ENCODE peak calls at places on chromosomes 11 and 22, in eight cellular contexts. Y is left lobe of liver, W is HEK293T, B is psoas muscle, L is GM12865, T is NB4, N is germinal center, G is astrocyte. H is an unnamed sample.

GRCh38 chr22:29478326-29479276 is 1.4 kb upstream of the NEFH start:
- DNase-seq in Y (no peak), W (peak), B (no peak), L (no peak), T (peak), N (no peak), G (no peak), H (no peak)

GRCh38 chr11:123191939-123192338 is 3.1 kb downstream of the CLMP start:
- DNase-seq in Y (no peak), W (no peak), B (no peak), L (no peak), T (no peak), N (no peak), G (no peak), H (no peak)

GRCh38 chr22:50305658-50306566 is 1.5 kb downstream of the PLXNB2 start:
- DNase-seq in Y (peak), W (no peak), B (peak), L (peak), T (peak), N (peak), G (peak), H (no peak)

GRCh38 chr11:70910835-70911234 is 341.5 kb downstream of the SHANK2 start:
- DNase-seq in Y (no peak), W (no peak), B (no peak), L (no peak), T (no peak), N (no peak), G (no peak), H (no peak)

GRCh38 chr11:3723014-3723708 is 52.0 kb upstream of the CHRNA10 start:
- DNase-seq in Y (no peak), W (no peak), B (no peak), L (no peak), T (peak), N (no peak), G (peak), H (no peak)

GRCh38 chr11:34501500-34501899 is 12.1 kb downstream of the ELF5 start:
- DNase-seq in Y (peak), W (no peak), B (peak), L (peak), T (peak), N (no peak), G (peak), H (no peak)

GRCh38 chr11:29333993-29334780 is 682.6 kb downstream of the KCNA4 start:
- DNase-seq in Y (no peak), W (peak), B (no peak), L (peak), T (peak), N (no peak), G (peak), H (no peak)

GRCh38 chr22:27387561-27387960 is 414.0 kb downstream of the MN1 start:
- DNase-seq in Y (peak), W (no peak), B (no peak), L (no peak), T (no peak), N (no peak), G (no peak), H (no peak)

GRCh38 chr11:106442032-106442431 is 364.6 kb downstream of the AASDHPPT start:
- DNase-seq in Y (no peak), W (no peak), B (no peak), L (no peak), T (no peak), N (no peak), G (no peak), H (no peak)

GRCh38 chr11:3932698-3933097 is 77.2 kb downstream of the STIM1 start:
- DNase-seq in Y (no peak), W (no peak), B (no peak), L (no peak), T (no peak), N (no peak), G (no peak), H (no peak)

GRCh38 chr11:74012072-74012809 is 3.4 kb upstream of the UCP3 start:
- DNase-seq in Y (no peak), W (no peak), B (no peak), L (no peak), T (no peak), N (no peak), G (no peak), H (no peak)

GRCh38 chr22:50269573-50270301 is 443 bp downstream of the MAPK11 start:
- DNase-seq in Y (no peak), W (no peak), B (no peak), L (peak), T (peak), N (no peak), G (peak), H (no peak)

GRCh38 chr11:65505434-65506315 is 6.8 kb downstream of the MALAT1 start:
- DNase-seq in Y (no peak), W (no peak), B (no peak), L (peak), T (peak), N (no peak), G (peak), H (no peak)

GRCh38 chr22:45105281-45105700 is 58.4 kb upstream of the NUP50 start:
- DNase-seq in Y (no peak), W (no peak), B (no peak), L (no peak), T (no peak), N (no peak), G (peak), H (no peak)

GRCh38 chr11:68386331-68386978 is 74.1 kb downstream of the LRP5 start:
- DNase-seq in Y (peak), W (no peak), B (no peak), L (no peak), T (peak), N (no peak), G (no peak), H (no peak)

GRCh38 chr11:93166867-93167266 is 30.9 kb downstream of the SLC36A4 start:
- DNase-seq in Y (no peak), W (no peak), B (no peak), L (peak), T (peak), N (no peak), G (no peak), H (no peak)

GRCh38 chr11:55658031-55658573 is 3.9 kb upstream of the OR4C6 start:
- DNase-seq in Y (no peak), W (no peak), B (no peak), L (peak), T (peak), N (no peak), G (no peak), H (no peak)

GRCh38 chr11:35943761-35944502 is at the start of gene LDLRAD3:
- DNase-seq in Y (peak), W (peak), B (peak), L (peak), T (peak), N (peak), G (peak), H (no peak)

GRCh38 chr11:64603411-64604110 is 12.5 kb downstream of the SLC22A12 start:
- DNase-seq in Y (no peak), W (no peak), B (no peak), L (no peak), T (no peak), N (no peak), G (no peak), H (no peak)

GRCh38 chr11:9065614-9066431 is 25.6 kb downstream of the SCUBE2 start:
- DNase-seq in Y (no peak), W (no peak), B (no peak), L (no peak), T (no peak), N (no peak), G (no peak), H (no peak)

GRCh38 chr11:94147433-94147845 is 18.8 kb downstream of the PANX1 start:
- DNase-seq in Y (no peak), W (no peak), B (no peak), L (no peak), T (peak), N (no peak), G (no peak), H (no peak)

GRCh38 chr11:116211166-116211565 is 561.6 kb downstream of the BUD13 start:
- DNase-seq in Y (no peak), W (no peak), B (no peak), L (no peak), T (no peak), N (no peak), G (no peak), H (no peak)

GRCh38 chr22:36352775-36353507 is 34.8 kb downstream of the MYH9 start:
- DNase-seq in Y (peak), W (no peak), B (peak), L (no peak), T (no peak), N (no peak), G (peak), H (no peak)

GRCh38 chr22:40036591-40037225 is 42.0 kb downstream of the FAM83F start:
- DNase-seq in Y (peak), W (peak), B (peak), L (peak), T (peak), N (peak), G (peak), H (peak)

GRCh38 chr22:46604306-46604690 is 15.9 kb upstream of the GRAMD4 start:
- DNase-seq in Y (no peak), W (no peak), B (peak), L (peak), T (peak), N (no peak), G (no peak), H (no peak)

GRCh38 chr11:70270877-70271634 is 566 bp downstream of the PPFIA1 start:
- DNase-seq in Y (peak), W (peak), B (peak), L (peak), T (peak), N (peak), G (peak), H (peak)

GRCh38 chr22:46078241-46079092 is 71.9 kb upstream of the PPARA start:
- DNase-seq in Y (peak), W (no peak), B (peak), L (no peak), T (no peak), N (no peak), G (peak), H (no peak)

GRCh38 chr22:41401781-41402648 is 20.3 kb downstream of the TEF start:
- DNase-seq in Y (peak), W (no peak), B (peak), L (no peak), T (no peak), N (no peak), G (no peak), H (no peak)

GRCh38 chr22:34966980-34967379 is 99.0 kb upstream of the ISX start:
- DNase-seq in Y (no peak), W (no peak), B (no peak), L (no peak), T (no peak), N (no peak), G (peak), H (no peak)

GRCh38 chr11:8834379-8834778 is 76.6 kb upstream of the AKIP1 start:
- DNase-seq in Y (peak), W (no peak), B (no peak), L (no peak), T (no peak), N (no peak), G (no peak), H (no peak)

GRCh38 chr22:20552450-20552894 is 45.1 kb downstream of the MED15 start:
- DNase-seq in Y (no peak), W (no peak), B (peak), L (no peak), T (no peak), N (no peak), G (no peak), H (no peak)

GRCh38 chr11:75100314-75100713 is 3.6 kb upstream of the OR2AT4 start:
- DNase-seq in Y (no peak), W (no peak), B (no peak), L (peak), T (peak), N (no peak), G (peak), H (no peak)

GRCh38 chr11:79253280-79253679 is 187.6 kb downstream of the TENM4 start:
- DNase-seq in Y (no peak), W (no peak), B (no peak), L (no peak), T (no peak), N (no peak), G (no peak), H (no peak)

GRCh38 chr11:115843116-115843515 is 338.9 kb upstream of the CADM1 start:
- DNase-seq in Y (no peak), W (no peak), B (no peak), L (no peak), T (no peak), N (no peak), G (no peak), H (no peak)

GRCh38 chr11:130535530-130535929 is 87.1 kb downstream of the ADAMTS15 start:
- DNase-seq in Y (no peak), W (no peak), B (no peak), L (no peak), T (no peak), N (no peak), G (no peak), H (no peak)

GRCh38 chr11:87878373-87878779 is 296.9 kb downstream of the RAB38 start:
- DNase-seq in Y (no peak), W (peak), B (no peak), L (peak), T (peak), N (no peak), G (peak), H (no peak)

GRCh38 chr11:121310908-121311307 is 18.3 kb downstream of the SC5D start:
- DNase-seq in Y (no peak), W (no peak), B (no peak), L (no peak), T (no peak), N (no peak), G (no peak), H (no peak)

GRCh38 chr11:59822989-59823566 is 12.5 kb upstream of the MRPL16 start:
- DNase-seq in Y (no peak), W (peak), B (no peak), L (peak), T (peak), N (peak), G (peak), H (peak)

H was measured in effector CD4-positive, alpha-beta T cell.